ENCODE peak calls at places on chromosome 22, in ten cellular contexts. T, W, V, B, I, E, P, J, U and X are unnamed samples.

GRCh38 chr22:35630387-35630793 is 13.3 kb upstream of the MB start:
- DNase-seq in T (no peak), W (peak; percentile 45), V (no peak), B (no peak), I (no peak), E (peak; percentile 52), P (peak; percentile 63), J (peak; percentile 23), U (no peak), X (peak; percentile 60)

GRCh38 chr22:45867118-45867905 is 109.7 kb downstream of the WNT7B start:
- DNase-seq in T (no peak), W (peak; percentile 41), V (peak; percentile 63), B (no peak), I (no peak), E (peak; percentile 70), P (no peak), J (no peak), U (peak; percentile 35), X (peak; percentile 29)

GRCh38 chr22:22689621-22690345 is 45.4 kb downstream of the GGTLC2 start:
- DNase-seq in T (no peak), W (no peak), V (no peak), B (no peak), I (no peak), E (no peak), P (no peak), J (no peak), U (no peak), X (no peak)

GRCh38 chr22:21937041-21937820 is 15.4 kb downstream of the PPM1F start:
- DNase-seq in T (peak; percentile 72), W (peak; percentile 38), V (peak; percentile 69), B (no peak), I (peak; percentile 23), E (no peak), P (no peak), J (peak; percentile 76), U (peak; percentile 59), X (no peak)

GRCh38 chr22:48961705-48962104 is 866.0 kb downstream of the BRD1 start:
- DNase-seq in T (no peak), W (no peak), V (no peak), B (no peak), I (no peak), E (no peak), P (no peak), J (no peak), U (no peak), X (no peak)

GRCh38 chr22:16838073-16838472 is 12.9 kb upstream of the XKR3 start:
- DNase-seq in T (no peak), W (peak; percentile 25), V (no peak), B (no peak), I (no peak), E (no peak), P (no peak), J (no peak), U (no peak), X (no peak)

GRCh38 chr22:32050678-32051515 is 7.8 kb downstream of the SLC5A1 start:
- DNase-seq in T (no peak), W (peak; percentile 92), V (no peak), B (peak; percentile 72), I (no peak), E (no peak), P (peak; percentile 79), J (peak; percentile 47), U (peak; percentile 72), X (peak; percentile 83)

GRCh38 chr22:19174106-19175025 is 4.2 kb downstream of the SLC25A1 start:
- DNase-seq in T (peak; percentile 90), W (peak; percentile 91), V (no peak), B (peak; percentile 89), I (no peak), E (no peak), P (peak; percentile 42), J (no peak), U (peak; percentile 60), X (peak; percentile 82)

GRCh38 chr22:36249160-36249559 is 3.8 kb upstream of the APOL1 start:
- DNase-seq in T (no peak), W (no peak), V (no peak), B (no peak), I (no peak), E (no peak), P (no peak), J (no peak), U (no peak), X (no peak)

GRCh38 chr22:47299879-47300697 is 537.6 kb downstream of the TBC1D22A start:
- DNase-seq in T (no peak), W (no peak), V (no peak), B (no peak), I (no peak), E (no peak), P (no peak), J (no peak), U (no peak), X (no peak)
- H3K4me3 ChIP-seq in T (no peak overlapping the region), W (no peak overlapping the region), V (no peak overlapping the region), B (no peak overlapping the region), I (no peak overlapping the region), E (no peak overlapping the region), P (no peak overlapping the region), J (no peak overlapping the region), U (no peak overlapping the region), X (no peak overlapping the region)

DNA sequence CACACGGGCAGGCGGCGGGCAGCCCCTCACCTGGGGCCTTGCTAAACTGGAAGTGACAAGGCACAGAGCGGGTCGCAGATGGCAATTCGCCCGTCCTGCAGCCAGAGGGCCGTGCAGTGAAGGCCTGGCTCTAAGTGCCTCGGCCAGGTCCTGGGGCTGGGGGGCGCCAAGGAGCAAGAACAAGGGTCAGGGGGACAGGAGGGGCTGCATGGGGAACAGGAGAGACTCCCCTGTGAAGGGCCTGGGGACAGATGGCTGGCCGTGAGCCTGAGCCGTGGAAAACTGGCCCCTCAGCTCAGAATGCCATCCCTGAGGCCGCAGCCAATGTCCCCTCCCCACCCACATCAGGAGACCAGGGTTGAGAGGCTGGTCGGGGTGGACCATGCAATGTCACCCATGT is 60.0 kb downstream of the RTL6 start:
- DNase-seq in T (peak; percentile 48), W (no peak), V (no peak), B (no peak), I (no peak), E (peak; percentile 48), P (no peak), J (no peak), U (no peak), X (no peak)
- TF ChIP-seq CTCF in T (no peak), W (no peak), V (no peak), B (no peak), I (no peak), E (no peak), P (no peak), J (no peak), U (no peak), X (no peak)

DNA sequence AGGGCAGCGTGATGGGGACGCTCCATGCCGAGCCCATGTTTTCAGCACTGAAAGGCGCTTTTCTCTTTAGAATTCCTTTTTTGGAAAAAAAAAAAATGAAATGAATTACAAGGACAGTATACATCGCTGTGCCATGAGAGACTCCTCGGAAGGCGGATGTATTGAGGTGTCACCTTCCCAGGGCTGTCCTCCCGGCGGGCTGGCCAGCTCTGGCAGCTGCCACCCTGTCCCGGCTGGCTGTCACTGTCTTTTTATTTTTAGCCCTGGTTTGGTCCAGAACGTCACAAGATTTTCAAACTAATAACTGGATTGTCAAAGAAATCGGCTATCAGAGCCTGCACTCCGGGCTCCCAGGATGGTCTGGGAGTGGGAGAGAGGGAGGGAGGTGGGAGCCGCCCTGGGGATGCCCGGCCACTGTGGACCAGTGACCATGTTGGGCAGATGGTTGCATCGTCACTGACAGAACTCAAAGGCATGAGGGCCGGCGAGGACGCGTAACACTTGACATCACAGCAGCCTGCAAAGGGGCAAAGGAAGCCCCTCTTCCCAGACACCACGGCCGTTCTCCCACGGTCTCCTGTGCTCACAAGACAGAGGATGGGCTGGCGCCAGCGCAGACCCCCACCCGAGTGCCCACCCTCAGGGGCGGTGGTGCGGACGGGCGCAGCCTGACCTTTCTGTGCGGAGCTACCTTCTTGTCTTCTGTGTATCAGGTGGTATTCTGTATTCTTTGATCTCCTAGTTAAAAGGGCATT is 392.9 kb downstream of the TBC1D22A start:
- DNase-seq in T (no peak), W (no peak), V (no peak), B (no peak), I (no peak), E (no peak), P (no peak), J (no peak), U (no peak), X (no peak)
- H3K4me3 ChIP-seq in T (no peak overlapping the region), W (no peak overlapping the region), V (no peak overlapping the region), B (no peak overlapping the region), I (no peak overlapping the region), E (no peak overlapping the region), P (no peak overlapping the region), J (no peak overlapping the region), U (no peak overlapping the region), X (peak overlapping the region; percentile 36)

DNA sequence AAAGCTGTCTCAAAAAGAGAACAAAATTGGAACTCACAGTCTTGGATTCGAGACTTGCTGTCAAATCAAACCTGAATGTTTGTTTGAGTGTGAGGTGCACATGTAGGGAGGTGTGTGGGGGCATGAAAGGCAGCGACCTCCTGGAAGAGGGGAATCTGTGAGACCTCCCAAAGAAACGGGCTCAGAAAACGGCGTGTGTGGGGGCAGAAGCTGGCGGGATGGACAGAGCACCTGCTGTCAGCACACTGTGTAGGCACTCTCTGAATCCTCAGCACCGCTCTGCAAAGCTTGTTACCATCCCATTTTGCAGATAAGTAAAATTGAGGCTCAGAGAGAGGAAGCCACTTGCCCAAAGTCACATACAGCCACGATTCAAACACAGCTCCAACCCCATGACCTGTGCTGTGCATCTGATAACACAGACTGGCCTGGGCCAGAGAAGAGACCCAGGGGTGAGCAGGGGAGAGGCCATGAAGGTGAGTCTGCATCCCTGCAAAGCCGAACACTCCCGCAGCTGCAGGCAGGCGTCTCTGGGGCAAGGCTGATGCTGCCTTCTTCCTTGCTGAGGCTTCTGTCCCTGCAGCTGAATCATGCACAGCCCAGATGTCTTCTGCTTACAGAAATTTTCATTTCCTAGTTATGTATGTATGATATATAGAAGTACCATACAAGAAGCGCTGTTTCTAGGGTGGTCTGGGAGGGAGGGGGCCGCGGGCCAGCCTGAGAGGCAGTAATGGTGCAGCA is 67.2 kb upstream of the SHISAL1 start:
- DNase-seq in T (no peak), W (no peak), V (peak; percentile 6), B (no peak), I (no peak), E (peak; percentile 37), P (no peak), J (no peak), U (peak; percentile 2), X (no peak)
- TF ChIP-seq CTCF in T (no peak), W (no peak), V (no peak), B (no peak), I (no peak), E (no peak), P (no peak), J (no peak), U (no peak), X (no peak)

DNA sequence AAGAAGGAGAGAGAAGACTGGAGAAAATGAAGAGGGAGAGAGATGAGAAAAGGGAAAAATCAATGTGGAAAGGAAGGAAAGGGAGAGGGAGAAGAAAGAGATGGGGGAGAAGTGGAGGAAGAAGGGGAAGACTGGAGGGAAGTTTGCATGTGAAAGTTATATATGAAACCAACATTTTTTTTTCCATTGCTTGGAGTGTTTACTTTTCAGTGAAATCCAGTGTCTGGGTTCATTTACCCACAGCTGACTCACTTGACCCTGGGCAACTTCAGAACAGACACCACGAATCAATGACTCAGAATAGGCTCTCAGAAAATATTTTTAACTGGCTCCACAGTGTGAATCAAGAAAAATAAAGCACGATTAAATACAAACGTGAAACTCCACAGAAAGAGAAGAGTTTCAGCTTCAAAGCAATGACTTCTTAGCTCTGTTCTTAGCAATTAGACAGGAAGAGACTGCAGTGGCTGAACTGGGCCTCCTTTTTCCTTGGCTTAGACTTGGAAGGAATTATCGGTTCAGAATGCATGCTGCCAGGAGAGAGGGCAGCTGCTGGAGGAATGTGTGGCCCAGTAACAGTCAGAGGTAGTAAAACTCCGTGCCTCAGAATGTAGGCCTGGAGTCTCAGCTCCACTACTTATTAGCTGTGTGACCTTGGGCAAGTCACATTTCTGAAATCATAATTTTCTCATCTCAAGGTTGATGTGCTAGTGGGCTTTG is 237.5 kb downstream of the MIAT start:
- DNase-seq in T (no peak), W (peak; percentile 87), V (no peak), B (peak; percentile 83), I (no peak), E (no peak), P (peak; percentile 92), J (no peak), U (peak; percentile 64), X (peak; percentile 75)
- H3K4me3 ChIP-seq in T (no peak overlapping the region), W (no peak overlapping the region), V (no peak overlapping the region), B (no peak overlapping the region), I (no peak overlapping the region), E (no peak overlapping the region), P (no peak overlapping the region), J (no peak overlapping the region), U (no peak overlapping the region), X (no peak overlapping the region)